ENCODE peak calls at places on chromosomes 5 and 9, in nine cellular contexts. One of them, this sample, is unnamed. For H3K4me1, the result is how much of the 10 kb centered on the place peaks cover.

GRCh38 chr5:151719228-151719861 is 32.6 kb upstream of the SPARC start:
- DNase-seq in left ventricle myocardium inferior: no peak
- DNase-seq in GM23338: peak
- DNase-seq in PC-9: peak
- DNase-seq in effector memory CD4-positive, alpha-beta T cell: no peak
- DNase-seq in CD4-positive, CD25-positive, alpha-beta regulatory T cell: no peak
- DNase-seq in ovary: no peak
- DNase-seq in aorta: no peak
- DNase-seq in PC-3: peak
- DNase-seq in this sample: no peak

GRCh38 chr5:150179221-150179620 is 10.6 kb upstream of the SLC6A7 start:
- DNase-seq in left ventricle myocardium inferior: no peak
- DNase-seq in GM23338: no peak
- DNase-seq in PC-9: no peak
- DNase-seq in effector memory CD4-positive, alpha-beta T cell: no peak
- DNase-seq in CD4-positive, CD25-positive, alpha-beta regulatory T cell: no peak
- DNase-seq in ovary: no peak
- DNase-seq in aorta: no peak
- DNase-seq in PC-3: no peak
- DNase-seq in this sample: no peak

GRCh38 chr5:37174928-37175327 is 74.2 kb downstream of the CPLANE1 start:
- DNase-seq in left ventricle myocardium inferior: no peak
- DNase-seq in GM23338: peak
- DNase-seq in PC-9: no peak
- DNase-seq in effector memory CD4-positive, alpha-beta T cell: no peak
- DNase-seq in CD4-positive, CD25-positive, alpha-beta regulatory T cell: no peak
- DNase-seq in ovary: no peak
- DNase-seq in aorta: no peak
- DNase-seq in PC-3: no peak
- DNase-seq in this sample: no peak

GRCh38 chr9:121975801-121976277 is 117.3 kb downstream of the TTLL11 start:
- DNase-seq in left ventricle myocardium inferior: no peak
- DNase-seq in GM23338: no peak
- DNase-seq in PC-9: no peak
- DNase-seq in effector memory CD4-positive, alpha-beta T cell: no peak
- DNase-seq in CD4-positive, CD25-positive, alpha-beta regulatory T cell: no peak
- DNase-seq in ovary: no peak
- DNase-seq in aorta: no peak
- DNase-seq in PC-3: peak
- DNase-seq in this sample: no peak

GRCh38 chr9:20289416-20289815 is 332.9 kb downstream of the MLLT3 start:
- DNase-seq in left ventricle myocardium inferior: no peak
- DNase-seq in GM23338: no peak
- DNase-seq in PC-9: no peak
- DNase-seq in effector memory CD4-positive, alpha-beta T cell: no peak
- DNase-seq in CD4-positive, CD25-positive, alpha-beta regulatory T cell: no peak
- DNase-seq in ovary: no peak
- DNase-seq in aorta: no peak
- DNase-seq in PC-3: no peak
- DNase-seq in this sample: no peak

GRCh38 chr5:154784856-154785255 is 29.7 kb downstream of the LARP1 start:
- DNase-seq in left ventricle myocardium inferior: no peak
- DNase-seq in GM23338: no peak
- DNase-seq in PC-9: no peak
- DNase-seq in effector memory CD4-positive, alpha-beta T cell: no peak
- DNase-seq in CD4-positive, CD25-positive, alpha-beta regulatory T cell: no peak
- DNase-seq in ovary: no peak
- DNase-seq in aorta: no peak
- DNase-seq in PC-3: no peak
- DNase-seq in this sample: no peak

GRCh38 chr9:82670726-82671125 is 392.2 kb downstream of the RASEF start:
- DNase-seq in left ventricle myocardium inferior: no peak
- DNase-seq in GM23338: no peak
- DNase-seq in PC-9: no peak
- DNase-seq in effector memory CD4-positive, alpha-beta T cell: no peak
- DNase-seq in CD4-positive, CD25-positive, alpha-beta regulatory T cell: no peak
- DNase-seq in ovary: no peak
- DNase-seq in aorta: no peak
- DNase-seq in PC-3: no peak
- DNase-seq in this sample: no peak

GRCh38 chr9:79621916-79622575 is 50.3 kb downstream of the TLE4 start:
- DNase-seq in left ventricle myocardium inferior: no peak
- DNase-seq in GM23338: peak
- DNase-seq in PC-9: no peak
- DNase-seq in effector memory CD4-positive, alpha-beta T cell: no peak
- DNase-seq in CD4-positive, CD25-positive, alpha-beta regulatory T cell: no peak
- DNase-seq in ovary: no peak
- DNase-seq in aorta: no peak
- DNase-seq in PC-3: no peak
- DNase-seq in this sample: no peak

GRCh38 chr5:4613440-4613839 is 526.7 kb upstream of the ADAMTS16 start:
- DNase-seq in left ventricle myocardium inferior: no peak
- DNase-seq in GM23338: no peak
- DNase-seq in PC-9: no peak
- DNase-seq in effector memory CD4-positive, alpha-beta T cell: no peak
- DNase-seq in CD4-positive, CD25-positive, alpha-beta regulatory T cell: no peak
- DNase-seq in ovary: no peak
- DNase-seq in aorta: no peak
- DNase-seq in PC-3: no peak
- DNase-seq in this sample: no peak

GRCh38 chr9:134724231-134724911 is 82.8 kb downstream of the COL5A1 start:
- DNase-seq in left ventricle myocardium inferior: peak
- DNase-seq in GM23338: no peak
- DNase-seq in PC-9: no peak
- DNase-seq in effector memory CD4-positive, alpha-beta T cell: no peak
- DNase-seq in CD4-positive, CD25-positive, alpha-beta regulatory T cell: no peak
- DNase-seq in ovary: no peak
- DNase-seq in aorta: no peak
- DNase-seq in PC-3: no peak
- DNase-seq in this sample: no peak

GRCh38 chr5:134006119-134006514 is 1.3 kb upstream of the VDAC1 start:
- DNase-seq in left ventricle myocardium inferior: no peak
- DNase-seq in GM23338: peak
- DNase-seq in PC-9: no peak
- DNase-seq in effector memory CD4-positive, alpha-beta T cell: no peak
- DNase-seq in CD4-positive, CD25-positive, alpha-beta regulatory T cell: no peak
- DNase-seq in ovary: no peak
- DNase-seq in aorta: no peak
- DNase-seq in PC-3: no peak
- DNase-seq in this sample: no peak

GRCh38 chr9:136484153-136485048 is 1.6 kb upstream of the SEC16A start:
- DNase-seq in left ventricle myocardium inferior: no peak
- DNase-seq in GM23338: no peak
- DNase-seq in PC-9: peak
- DNase-seq in effector memory CD4-positive, alpha-beta T cell: peak
- DNase-seq in CD4-positive, CD25-positive, alpha-beta regulatory T cell: peak
- DNase-seq in ovary: peak
- DNase-seq in aorta: no peak
- DNase-seq in PC-3: peak
- DNase-seq in this sample: peak

GRCh38 chr9:136482793-136483588 is at the start of gene SEC16A:
- DNase-seq in left ventricle myocardium inferior: peak
- DNase-seq in GM23338: peak
- DNase-seq in PC-9: peak
- DNase-seq in effector memory CD4-positive, alpha-beta T cell: peak
- DNase-seq in CD4-positive, CD25-positive, alpha-beta regulatory T cell: peak
- DNase-seq in ovary: peak
- DNase-seq in aorta: peak
- DNase-seq in PC-3: peak
- DNase-seq in this sample: peak

GRCh38 chr9:136482046-136482792 is 621 bp downstream of the SEC16A start:
- DNase-seq in left ventricle myocardium inferior: no peak
- DNase-seq in GM23338: peak
- DNase-seq in PC-9: peak
- DNase-seq in effector memory CD4-positive, alpha-beta T cell: peak
- DNase-seq in CD4-positive, CD25-positive, alpha-beta regulatory T cell: no peak
- DNase-seq in ovary: no peak
- DNase-seq in aorta: no peak
- DNase-seq in PC-3: peak
- DNase-seq in this sample: no peak

GRCh38 chr9:136483589-136484152 is 831 bp upstream of the SEC16A start:
- DNase-seq in left ventricle myocardium inferior: peak
- DNase-seq in GM23338: peak
- DNase-seq in PC-9: peak
- DNase-seq in effector memory CD4-positive, alpha-beta T cell: peak
- DNase-seq in CD4-positive, CD25-positive, alpha-beta regulatory T cell: peak
- DNase-seq in ovary: peak
- DNase-seq in aorta: peak
- DNase-seq in PC-3: peak
- DNase-seq in this sample: peak

GRCh38 chr9:136481558-136481957 is 1.3 kb downstream of the SEC16A start:
- DNase-seq in left ventricle myocardium inferior: no peak
- DNase-seq in GM23338: no peak
- DNase-seq in PC-9: no peak
- DNase-seq in effector memory CD4-positive, alpha-beta T cell: no peak
- DNase-seq in CD4-positive, CD25-positive, alpha-beta regulatory T cell: no peak
- DNase-seq in ovary: no peak
- DNase-seq in aorta: no peak
- DNase-seq in PC-3: peak
- DNase-seq in this sample: no peak
- H3K4me1 ChIP-seq in left ventricle myocardium inferior: half or more
- H3K4me1 ChIP-seq in GM23338: under half
- H3K4me1 ChIP-seq in PC-9: under half
- H3K4me1 ChIP-seq in effector memory CD4-positive, alpha-beta T cell: under half
- H3K4me1 ChIP-seq in CD4-positive, CD25-positive, alpha-beta regulatory T cell: under half
- H3K4me1 ChIP-seq in ovary: under half
- H3K4me1 ChIP-seq in aorta: under half
- H3K4me1 ChIP-seq in PC-3: under half
- H3K4me1 ChIP-seq in this sample: under half

GRCh38 chr9:125630436-125630835 is 76.6 kb downstream of the MAPKAP1 start:
- DNase-seq in left ventricle myocardium inferior: no peak
- DNase-seq in GM23338: no peak
- DNase-seq in PC-9: no peak
- DNase-seq in effector memory CD4-positive, alpha-beta T cell: no peak
- DNase-seq in CD4-positive, CD25-positive, alpha-beta regulatory T cell: no peak
- DNase-seq in ovary: no peak
- DNase-seq in aorta: no peak
- DNase-seq in PC-3: no peak
- DNase-seq in this sample: no peak
- H3K4me1 ChIP-seq in left ventricle myocardium inferior: under half
- H3K4me1 ChIP-seq in GM23338: under half
- H3K4me1 ChIP-seq in PC-9: half or more
- H3K4me1 ChIP-seq in effector memory CD4-positive, alpha-beta T cell: under half
- H3K4me1 ChIP-seq in CD4-positive, CD25-positive, alpha-beta regulatory T cell: under half
- H3K4me1 ChIP-seq in ovary: under half
- H3K4me1 ChIP-seq in aorta: under half
- H3K4me1 ChIP-seq in PC-3: under half
- H3K4me1 ChIP-seq in this sample: under half

GRCh38 chr5:96331681-96332361 is 101.2 kb downstream of the PCSK1 start:
- DNase-seq in left ventricle myocardium inferior: no peak
- DNase-seq in GM23338: no peak
- DNase-seq in PC-9: no peak
- DNase-seq in effector memory CD4-positive, alpha-beta T cell: no peak
- DNase-seq in CD4-positive, CD25-positive, alpha-beta regulatory T cell: no peak
- DNase-seq in ovary: no peak
- DNase-seq in aorta: no peak
- DNase-seq in PC-3: no peak
- DNase-seq in this sample: no peak

GRCh38 chr5:96335873-96336272 is 97.2 kb downstream of the PCSK1 start:
- DNase-seq in left ventricle myocardium inferior: no peak
- DNase-seq in GM23338: peak
- DNase-seq in PC-9: peak
- DNase-seq in effector memory CD4-positive, alpha-beta T cell: no peak
- DNase-seq in CD4-positive, CD25-positive, alpha-beta regulatory T cell: no peak
- DNase-seq in ovary: no peak
- DNase-seq in aorta: no peak
- DNase-seq in PC-3: peak
- DNase-seq in this sample: no peak

GRCh38 chr5:96331210-96331609 is 101.8 kb downstream of the PCSK1 start:
- DNase-seq in left ventricle myocardium inferior: no peak
- DNase-seq in GM23338: no peak
- DNase-seq in PC-9: no peak
- DNase-seq in effector memory CD4-positive, alpha-beta T cell: no peak
- DNase-seq in CD4-positive, CD25-positive, alpha-beta regulatory T cell: no peak
- DNase-seq in ovary: no peak
- DNase-seq in aorta: no peak
- DNase-seq in PC-3: no peak
- DNase-seq in this sample: no peak

GRCh38 chr5:96332535-96333396 is 100.3 kb downstream of the PCSK1 start:
- DNase-seq in left ventricle myocardium inferior: no peak
- DNase-seq in GM23338: no peak
- DNase-seq in PC-9: no peak
- DNase-seq in effector memory CD4-positive, alpha-beta T cell: no peak
- DNase-seq in CD4-positive, CD25-positive, alpha-beta regulatory T cell: no peak
- DNase-seq in ovary: no peak
- DNase-seq in aorta: no peak
- DNase-seq in PC-3: no peak
- DNase-seq in this sample: peak

GRCh38 chr5:96333397-96333790 is 99.7 kb downstream of the PCSK1 start:
- DNase-seq in left ventricle myocardium inferior: no peak
- DNase-seq in GM23338: no peak
- DNase-seq in PC-9: no peak
- DNase-seq in effector memory CD4-positive, alpha-beta T cell: no peak
- DNase-seq in CD4-positive, CD25-positive, alpha-beta regulatory T cell: no peak
- DNase-seq in ovary: no peak
- DNase-seq in aorta: no peak
- DNase-seq in PC-3: no peak
- DNase-seq in this sample: no peak
- H3K4me1 ChIP-seq in left ventricle myocardium inferior: under half
- H3K4me1 ChIP-seq in GM23338: under half
- H3K4me1 ChIP-seq in PC-9: under half
- H3K4me1 ChIP-seq in effector memory CD4-positive, alpha-beta T cell: under half
- H3K4me1 ChIP-seq in CD4-positive, CD25-positive, alpha-beta regulatory T cell: under half
- H3K4me1 ChIP-seq in ovary: under half
- H3K4me1 ChIP-seq in aorta: under half
- H3K4me1 ChIP-seq in PC-3: under half
- H3K4me1 ChIP-seq in this sample: under half

GRCh38 chr5:163505049-163505474 is 357 bp upstream of the MAT2B start:
- DNase-seq in left ventricle myocardium inferior: no peak
- DNase-seq in GM23338: no peak
- DNase-seq in PC-9: no peak
- DNase-seq in effector memory CD4-positive, alpha-beta T cell: no peak
- DNase-seq in CD4-positive, CD25-positive, alpha-beta regulatory T cell: no peak
- DNase-seq in ovary: no peak
- DNase-seq in aorta: no peak
- DNase-seq in PC-3: no peak
- DNase-seq in this sample: no peak
- H3K4me1 ChIP-seq in left ventricle myocardium inferior: half or more
- H3K4me1 ChIP-seq in GM23338: under half
- H3K4me1 ChIP-seq in PC-9: under half
- H3K4me1 ChIP-seq in effector memory CD4-positive, alpha-beta T cell: under half
- H3K4me1 ChIP-seq in CD4-positive, CD25-positive, alpha-beta regulatory T cell: half or more
- H3K4me1 ChIP-seq in ovary: under half
- H3K4me1 ChIP-seq in aorta: under half
- H3K4me1 ChIP-seq in PC-3: under half
- H3K4me1 ChIP-seq in this sample: under half

This sample was measured in thyroid gland.